ENCODE peak calls at places on chromosomes 1 and 21, in seven cellular contexts. P is neuronal stem cell, Z is IMR-90, W is H9, G is H1, I is mesendoderm, B is mesenchymal stem cell. O is an unnamed sample.

GRCh38 chr21:20997633-20998455 is at the start of gene NCAM2:
- DNase-seq in G (no peak), I (peak), B (peak), W (peak), P (peak), Z (peak), O (peak)

GRCh38 chr1:105005594-105006195 is 1256.0 kb downstream of the AMY1C start:
- DNase-seq in G (no peak), I (no peak), B (no peak), P (no peak), Z (no peak), W (no peak), O (no peak)

GRCh38 chr21:38909929-38910328 is 104.2 kb downstream of the ETS2 start:
- DNase-seq in G (no peak), W (no peak), B (no peak), P (no peak), Z (no peak), I (no peak), O (no peak)

GRCh38 chr1:115495111-115495510 is 146.7 kb upstream of the VANGL1 start:
- DNase-seq in I (no peak), G (no peak), Z (no peak), P (no peak), W (no peak), B (no peak), O (no peak)

GRCh38 chr1:57623039-57623790 is 199.4 kb upstream of the DAB1 start:
- DNase-seq in Z (peak), W (peak), I (peak), B (peak), P (no peak), G (no peak), O (no peak)

GRCh38 chr1:167798951-167799350 is 77.2 kb downstream of the MPZL1 start:
- DNase-seq in Z (no peak), B (no peak), W (no peak), I (no peak), P (no peak), G (no peak), O (no peak)

GRCh38 chr1:1001631-1002300 is 1.9 kb upstream of the HES4 start:
- DNase-seq in G (no peak), W (peak), Z (peak), I (peak), B (peak), P (peak), O (peak)

GRCh38 chr1:153536618-153537375 is 1.0 kb upstream of the S100A6 start:
- DNase-seq in W (no peak), Z (no peak), G (no peak), P (no peak), I (no peak), B (no peak), O (peak)

GRCh38 chr1:6638226-6638625 is 13.6 kb downstream of the THAP3 start:
- DNase-seq in W (no peak), B (no peak), I (no peak), Z (peak), G (no peak), P (no peak), O (no peak)

GRCh38 chr1:171122903-171123302 is 32.2 kb downstream of the FMO3 start:
- DNase-seq in I (no peak), W (no peak), Z (no peak), P (no peak), G (no peak), B (peak), O (no peak)

GRCh38 chr1:84774674-84775548 is 84.7 kb upstream of the SSX2IP start:
- DNase-seq in W (peak), G (no peak), B (no peak), Z (no peak), P (no peak), I (peak), O (no peak)

GRCh38 chr1:202086579-202087350 is 36.0 kb upstream of the GPR37L1 start:
- DNase-seq in P (no peak), Z (no peak), B (no peak), G (no peak), I (no peak), W (peak), O (no peak)

GRCh38 chr21:44749116-44749758 is 37.9 kb upstream of the TSPEAR start:
- DNase-seq in G (no peak), W (no peak), B (no peak), I (no peak), P (no peak), Z (no peak), O (no peak)

GRCh38 chr1:19163261-19163660 is 46.8 kb downstream of the UBR4 start:
- DNase-seq in I (no peak), G (no peak), Z (peak), B (peak), W (no peak), P (no peak), O (no peak)

GRCh38 chr1:65990161-65990560 is 197.5 kb downstream of the PDE4B start:
- DNase-seq in P (no peak), Z (no peak), I (no peak), B (no peak), W (no peak), G (no peak), O (peak)

GRCh38 chr1:153929433-153929825 is 6.7 kb upstream of the GATAD2B start:
- DNase-seq in G (no peak), W (no peak), I (no peak), Z (no peak), P (no peak), B (no peak), O (no peak)

GRCh38 chr1:230069813-230070212 is 2.8 kb downstream of the GALNT2 start:
- DNase-seq in G (no peak), B (no peak), Z (no peak), W (no peak), P (no peak), I (no peak), O (no peak)

GRCh38 chr1:159945483-159946241 is at the start of gene IGSF9:
- DNase-seq in G (peak), Z (peak), W (peak), B (peak), P (peak), I (peak), O (peak)

GRCh38 chr1:33726274-33726804 is 137.5 kb upstream of the HMGB4 start:
- DNase-seq in P (no peak), G (no peak), I (no peak), B (no peak), W (no peak), Z (no peak), O (no peak)

GRCh38 chr1:232622981-232623380 is 7.0 kb downstream of the SIPA1L2 start:
- DNase-seq in I (peak), W (peak), Z (no peak), G (peak), B (peak), P (no peak), O (peak)

GRCh38 chr1:219938706-219939105 is 10.3 kb upstream of the SLC30A10 start:
- DNase-seq in B (peak), I (no peak), G (no peak), P (no peak), W (no peak), Z (peak), O (no peak)

GRCh38 chr21:46604975-46605758 is at the start of gene S100B:
- DNase-seq in P (no peak), W (peak), G (no peak), I (peak), Z (no peak), B (no peak), O (no peak)

GRCh38 chr21:15552914-15553491 is 176.8 kb upstream of the USP25 start:
- DNase-seq in B (peak), Z (peak), P (no peak), G (no peak), I (peak), W (no peak), O (no peak)

GRCh38 chr1:95406279-95406678 is 172.3 kb downstream of the RWDD3 start:
- DNase-seq in G (no peak), P (no peak), W (no peak), B (no peak), Z (no peak), I (no peak), O (no peak)

GRCh38 chr1:184194251-184194650 is 142.7 kb downstream of the TSEN15 start:
- DNase-seq in W (no peak), P (no peak), B (no peak), G (no peak), I (no peak), Z (peak), O (no peak)

GRCh38 chr1:201024251-201024998 is 911 bp upstream of the KIF21B start:
- DNase-seq in W (no peak), G (no peak), P (no peak), Z (no peak), I (peak), B (no peak), O (no peak)

GRCh38 chr1:44021581-44022321 is 9.5 kb downstream of the SLC6A9 start:
- DNase-seq in I (no peak), G (no peak), W (no peak), B (no peak), P (no peak), Z (no peak), O (no peak)

GRCh38 chr1:164861632-164862031 is 302.6 kb downstream of the PBX1 start:
- DNase-seq in B (no peak), G (no peak), P (no peak), I (no peak), W (no peak), Z (no peak), O (no peak)

GRCh38 chr21:15839026-15839425 is 109.2 kb downstream of the USP25 start:
- DNase-seq in I (no peak), B (no peak), P (no peak), Z (no peak), G (no peak), W (no peak), O (peak)

GRCh38 chr21:35342440-35342839 is 293.3 kb upstream of the RUNX1 start:
- DNase-seq in P (no peak), B (no peak), Z (no peak), G (no peak), I (no peak), W (no peak), O (no peak)

GRCh38 chr1:151893176-151893924 is 16.0 kb downstream of the THEM4 start:
- DNase-seq in P (no peak), W (no peak), B (peak), Z (no peak), G (no peak), I (no peak), O (no peak)

GRCh38 chr21:16519012-16519411 is 789.2 kb downstream of the USP25 start:
- DNase-seq in P (no peak), B (no peak), G (no peak), I (no peak), W (no peak), Z (no peak), O (no peak)

GRCh38 chr21:35084869-35085268 is 35.8 kb upstream of the RUNX1 start:
- DNase-seq in I (no peak), B (peak), Z (peak), G (no peak), P (no peak), W (no peak), O (peak)

GRCh38 chr1:6414443-6414844 is 5.3 kb downstream of the HES2 start:
- DNase-seq in W (peak), B (peak), G (no peak), P (no peak), Z (peak), I (peak), O (peak)

GRCh38 chr1:214234635-214235025 is 46.3 kb upstream of the SMYD2 start:
- DNase-seq in W (no peak), Z (peak), I (no peak), P (no peak), B (no peak), G (no peak), O (no peak)

GRCh38 chr1:30151119-30151518 is 572.3 kb downstream of the MATN1 start:
- DNase-seq in B (no peak), P (no peak), Z (no peak), I (no peak), G (no peak), W (no peak), O (no peak)
- H2BK5ac ChIP-seq in B (no peak), P (no peak), Z (no peak), I (no peak), G (no peak), W (no peak), O (no peak)

GRCh38 chr1:67542747-67543146 is 112.5 kb upstream of the SERBP1 start:
- DNase-seq in I (no peak), P (no peak), W (no peak), G (no peak), Z (no peak), B (no peak), O (no peak)
- H4K8ac ChIP-seq in I (no peak), P (no peak), W (no peak), G (no peak), Z (no peak), B (no peak), O (no peak)

GRCh38 chr1:48038273-48038767 is 41.1 kb upstream of the TRABD2B start:
- DNase-seq in B (no peak), G (no peak), I (no peak), Z (no peak), W (no peak), P (no peak), O (no peak)
- H2BK5ac ChIP-seq in B (no peak), G (peak), I (no peak), Z (no peak), W (no peak), P (no peak), O (no peak)

GRCh38 chr21:28705616-28706015 is 287.1 kb downstream of the LTN1 start:
- DNase-seq in P (no peak), W (no peak), G (no peak), Z (peak), B (peak), I (peak), O (no peak)
- H4K8ac ChIP-seq in P (no peak), W (no peak), G (no peak), Z (no peak), B (no peak), I (no peak), O (no peak)

O was measured in trophoblast cell.